ENCODE peak calls at places on chromosomes 1 and 21, in seven cellular contexts. J is GM23248, M is hepatocyte, Q is MM.1S, V is GM23338, F is neural progenitor cell, I is HCT116. U is an unnamed sample.

GRCh38 chr1:214295934-214296333 is 15.0 kb downstream of the SMYD2 start:
- DNase-seq in Q (no peak), V (no peak), M (no peak), J (no peak), I (no peak), F (no peak), U (no peak)

GRCh38 chr1:230067871-230068814 is 1.1 kb downstream of the GALNT2 start:
- DNase-seq in M (peak; percentile 54), I (no peak), Q (peak; percentile 34), V (peak; percentile 64), F (peak; percentile 70), J (peak; percentile 72), U (peak; percentile 41)

GRCh38 chr1:224897501-224897900 is 32.0 kb upstream of the DNAH14 start:
- DNase-seq in J (peak; percentile 26), M (no peak), V (no peak), I (no peak), F (no peak), Q (no peak), U (peak; percentile 7)

GRCh38 chr1:200767326-200767725 is 28.6 kb downstream of the CAMSAP2 start:
- DNase-seq in J (peak; percentile 51), F (no peak), I (no peak), M (no peak), V (no peak), Q (no peak), U (no peak)

GRCh38 chr1:161305872-161306519 is 3.8 kb downstream of the MPZ start:
- DNase-seq in J (peak; percentile 67), I (peak; percentile 80), M (peak; percentile 91), Q (peak; percentile 77), F (peak; percentile 93), V (peak; percentile 97), U (no peak)

GRCh38 chr1:161817155-161817730 is 51.1 kb downstream of the ATF6 start:
- DNase-seq in I (no peak), V (no peak), M (no peak), F (no peak), J (peak; percentile 49), Q (no peak), U (no peak)

GRCh38 chr1:48109390-48110009 is 112.3 kb upstream of the TRABD2B start:
- DNase-seq in M (peak; percentile 78), I (peak; percentile 24), V (peak; percentile 82), J (peak; percentile 68), F (peak; percentile 75), Q (peak; percentile 43), U (peak; percentile 80)

GRCh38 chr1:216076751-216077150 is 346.5 kb downstream of the USH2A start:
- DNase-seq in J (no peak), M (no peak), Q (no peak), F (no peak), V (no peak), I (no peak), U (no peak)

GRCh38 chr1:162560303-162561036 is 1.1 kb upstream of the UAP1 start:
- DNase-seq in J (no peak), I (no peak), V (peak; percentile 49), Q (peak; percentile 27), F (no peak), M (peak; percentile 49), U (peak; percentile 49)

GRCh38 chr1:1282998-1283397 is 2.8 kb downstream of the SCNN1D start:
- DNase-seq in F (no peak), M (no peak), J (peak; percentile 56), V (no peak), Q (no peak), I (no peak), U (peak; percentile 90)

GRCh38 chr1:121558514-121558913 is 373.7 kb downstream of the SRGAP2C start:
- DNase-seq in J (peak; percentile 93), F (peak; percentile 25), Q (no peak), V (peak; percentile 63), I (no peak), M (no peak), U (peak; percentile 73)

GRCh38 chr21:37072239-37072987 is 458 bp downstream of the PIGP start:
- DNase-seq in I (no peak), F (peak; percentile 85), V (peak; percentile 67), Q (no peak), M (peak; percentile 93), J (peak; percentile 89), U (peak; percentile 62)

GRCh38 chr1:109112652-109113285 is 1.1 kb upstream of the ELAPOR1 start:
- DNase-seq in I (peak; percentile 80), J (peak; percentile 93), V (peak; percentile 99), M (peak; percentile 94), Q (peak; percentile 61), F (peak; percentile 99), U (peak; percentile 87)
- TF ChIP-seq EZH2 in I (no peak), J (no peak), V (peak; percentile 72), M (no peak), Q (no peak), F (peak; percentile 81), U (no peak)

GRCh38 chr21:26227146-26227545 is 56.6 kb upstream of the APP start:
- DNase-seq in Q (no peak), F (no peak), J (no peak), I (no peak), M (no peak), V (no peak), U (no peak)

GRCh38 chr21:26226724-26227123 is 56.2 kb upstream of the APP start:
- DNase-seq in Q (no peak), F (no peak), M (no peak), I (no peak), V (no peak), J (no peak), U (no peak)

DNA sequence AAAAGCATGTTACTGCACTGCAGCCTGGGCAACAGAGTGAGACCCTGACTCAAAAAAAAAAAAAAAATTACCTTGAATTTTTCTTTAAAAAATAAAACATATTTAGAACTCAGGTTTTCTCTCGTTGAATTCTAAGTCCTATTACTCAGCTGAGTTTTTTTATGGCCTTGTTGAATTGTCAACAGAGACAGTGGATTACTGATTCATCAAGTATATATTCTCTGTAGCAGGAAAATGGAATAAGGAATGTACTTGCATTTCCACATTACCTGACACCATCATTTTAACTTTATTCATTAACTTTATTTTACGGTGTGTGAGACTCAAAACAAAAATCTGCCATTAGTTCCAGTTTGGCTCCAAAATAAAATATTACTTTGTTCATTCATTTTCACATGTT is 53.8 kb upstream of the APP start:
- DNase-seq in I (no peak), J (no peak), Q (no peak), M (no peak), F (no peak), V (no peak), U (no peak)
- TF ChIP-seq EZH2phosphoT487 in I (no peak), J (no peak), Q (no peak), M (no peak), F (no peak), V (no peak), U (no peak)

GRCh38 chr1:27365372-27366112 is 1.2 kb downstream of the MAP3K6 start:
- DNase-seq in J (peak; percentile 93), Q (peak; percentile 73), M (peak; percentile 93), V (peak; percentile 88), F (peak; percentile 93), I (peak; percentile 73), U (peak; percentile 79)
- TF ChIP-seq EZH2 in J (no peak), Q (no peak), M (no peak), V (no peak), F (no peak), I (no peak), U (no peak)

GRCh38 chr1:41138549-41138948 is 103.6 kb downstream of the SCMH1 start:
- DNase-seq in F (no peak), Q (no peak), I (no peak), V (no peak), M (no peak), J (no peak), U (no peak)

DNA sequence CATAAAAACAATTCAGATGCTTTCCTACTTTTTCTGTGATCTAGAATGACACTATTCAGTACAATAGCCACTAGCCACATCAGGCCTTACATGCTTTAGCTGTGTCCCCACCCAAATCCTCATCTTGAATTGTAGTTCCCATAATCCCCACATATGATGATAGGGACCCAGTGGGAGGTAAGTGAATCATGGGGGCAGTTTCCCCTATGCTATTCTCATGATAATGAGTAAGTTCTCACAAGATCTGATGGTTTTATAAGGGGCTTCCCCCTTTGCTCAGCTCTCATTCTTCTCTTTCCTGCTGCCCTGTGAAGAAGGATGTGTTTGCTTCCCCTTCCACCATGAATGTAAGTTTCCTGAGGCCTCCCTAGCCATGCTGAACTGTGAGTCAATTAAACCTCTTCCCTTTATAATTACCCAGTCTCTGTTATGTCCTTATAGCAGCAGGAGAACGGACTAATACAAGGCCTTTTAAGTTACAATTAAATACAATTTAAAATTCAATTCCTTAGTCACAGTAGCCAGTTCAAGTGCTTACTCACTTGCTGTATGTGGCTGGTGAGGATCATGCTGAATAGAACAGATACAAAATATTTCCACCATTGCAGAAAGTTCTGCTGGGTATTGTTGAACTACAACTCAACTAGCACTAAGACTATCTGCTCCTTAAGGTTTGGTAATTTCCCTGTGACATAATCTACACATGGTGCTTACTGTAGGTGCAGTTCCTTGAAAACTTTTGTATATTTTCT is 106.7 kb downstream of the SCMH1 start:
- DNase-seq in J (no peak), F (no peak), I (no peak), V (peak; percentile 10), M (no peak), Q (no peak), U (no peak)
- TF ChIP-seq EZH2phosphoT487 in J (no peak), F (no peak), I (no peak), V (no peak), M (no peak), Q (no peak), U (no peak)

U was measured in PC-3.